ENCODE peak calls at places on chromosomes 12 and 14, in ten cellular contexts. M is A549, O is hepatocyte, F is BE2C, P is IMR-90, K is heart left ventricle, J is astrocyte, N is left lung, Q is tibial nerve, V is left ventricle myocardium inferior. D is an unnamed sample.
A peak's percentile ranks its signal among the peaks of the same experiment; 100 is the strongest.

GRCh38 chr14:104438166-104438887 is 141.2 kb upstream of the C14orf180 start:
- DNase-seq in J (no peak), P (no peak), K (no peak), O (no peak), F (no peak), N (peak; percentile 61), Q (no peak), V (peak; percentile 7), M (no peak), D (no peak)

GRCh38 chr14:49512147-49512551 is 74.0 kb downstream of the RPS29 start:
- DNase-seq in O (no peak), M (no peak), F (no peak), Q (no peak), K (no peak), N (no peak), P (peak; percentile 79), J (peak; percentile 94), V (no peak), D (no peak)

GRCh38 chr14:69708586-69709169 is 58.3 kb upstream of the SRSF5 start:
- DNase-seq in J (no peak), F (peak; percentile 60), N (no peak), M (no peak), O (no peak), Q (no peak), V (no peak), K (no peak), P (no peak), D (no peak)

GRCh38 chr14:22184157-22185025 is 404.6 kb downstream of the DAD1 start:
- DNase-seq in K (no peak), J (peak; percentile 44), Q (no peak), O (no peak), V (no peak), P (peak; percentile 86), F (no peak), N (no peak), M (no peak), D (no peak)

GRCh38 chr14:55850803-55851202 is 267.4 kb upstream of the PELI2 start:
- DNase-seq in M (peak; percentile 10), N (no peak), Q (no peak), J (peak; percentile 56), K (no peak), V (no peak), F (no peak), O (no peak), P (peak; percentile 75), D (no peak)

GRCh38 chr12:62190081-62190480 is 70.1 kb upstream of the USP15 start:
- DNase-seq in V (no peak), P (no peak), Q (no peak), M (no peak), O (no peak), N (no peak), J (no peak), K (no peak), F (no peak), D (no peak)

GRCh38 chr12:122062832-122063690 is 15.5 kb upstream of the MLXIP start:
- DNase-seq in Q (no peak), K (peak; percentile 72), N (no peak), P (peak; percentile 66), M (peak; percentile 51), O (peak; percentile 76), J (peak; percentile 47), V (peak; percentile 52), F (peak; percentile 43), D (peak; percentile 41)

GRCh38 chr12:104680070-104680469 is 223.3 kb downstream of the CHST11 start:
- DNase-seq in N (no peak), J (no peak), K (no peak), O (no peak), Q (no peak), M (no peak), P (peak; percentile 22), V (no peak), F (peak; percentile 31), D (no peak)

GRCh38 chr12:66351301-66351700 is 49.0 kb downstream of the HELB start:
- DNase-seq in Q (no peak), M (no peak), J (no peak), P (no peak), V (no peak), O (no peak), K (no peak), N (no peak), F (no peak), D (no peak)

GRCh38 chr12:66354291-66354690 is 52.0 kb downstream of the HELB start:
- DNase-seq in V (no peak), F (no peak), K (no peak), J (peak; percentile 39), Q (no peak), O (no peak), P (no peak), M (no peak), N (no peak), D (no peak)

GRCh38 chr12:66352899-66353298 is 50.6 kb downstream of the HELB start:
- DNase-seq in P (no peak), Q (no peak), J (no peak), F (no peak), N (no peak), V (no peak), O (no peak), M (no peak), K (no peak), D (no peak)

GRCh38 chr12:66352197-66352596 is 49.9 kb downstream of the HELB start:
- DNase-seq in F (peak; percentile 22), K (no peak), P (peak; percentile 34), J (no peak), O (peak; percentile 48), V (peak; percentile 17), M (no peak), Q (no peak), N (no peak), D (peak; percentile 17)
- TF ChIP-seq CTCF in F (peak; percentile 42), K (peak; percentile 11), P (peak; percentile 41), J (no peak), O (peak; percentile 47), V (peak; percentile 52), M (peak; percentile 33), Q (no peak), N (no peak), D (no peak)

DNA sequence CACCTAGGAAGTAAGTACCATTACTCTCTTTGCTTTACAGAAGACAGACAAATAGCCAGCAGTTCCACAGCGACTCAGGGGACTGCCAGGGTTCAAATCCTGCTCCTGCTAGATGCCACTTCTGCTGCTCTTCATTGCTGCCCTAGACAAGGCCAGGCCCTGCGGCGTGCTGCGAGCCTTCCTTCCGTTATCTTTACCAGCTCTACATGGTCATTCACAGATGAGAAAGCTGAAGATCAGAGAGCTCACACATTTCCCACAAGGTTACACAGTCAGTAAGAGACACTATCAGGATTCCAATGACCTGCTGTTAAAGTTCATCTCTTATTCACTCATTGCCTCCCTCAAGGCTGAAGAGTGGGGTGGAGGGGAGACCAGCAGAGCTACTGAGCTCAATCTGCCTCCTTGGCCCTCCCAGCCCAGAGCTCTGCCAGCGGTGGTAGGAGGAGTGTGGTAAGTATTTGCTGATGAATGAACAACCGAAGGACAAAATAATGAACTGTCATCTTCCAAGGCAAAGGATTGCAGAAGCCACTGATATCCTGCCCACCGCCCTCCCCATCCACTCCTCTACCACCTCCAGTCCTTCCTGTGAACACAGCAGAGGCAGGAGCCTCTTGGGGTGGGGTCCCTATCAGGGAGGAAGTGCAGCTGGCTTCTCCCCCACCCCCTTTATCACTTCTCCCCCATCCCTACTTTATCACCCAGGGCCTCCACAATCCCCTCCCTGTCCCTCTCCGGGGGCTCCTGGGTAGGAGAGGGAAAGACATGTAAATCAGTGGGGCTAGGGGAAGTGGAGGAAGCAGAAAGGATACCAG is 14.7 kb upstream of the HDAC7 start:
- DNase-seq in N (no peak), V (no peak), O (no peak), P (no peak), F (no peak), J (no peak), M (no peak), Q (no peak), K (no peak), D (no peak)
- H3K4me1 ChIP-seq in N (peaks cover 62% of the 10 kb centered on the region), V (peaks cover 30% of the 10 kb centered on the region), O (peaks cover under 1% of the 10 kb centered on the region), P (peaks cover 9% of the 10 kb centered on the region), F (peaks cover under 1% of the 10 kb centered on the region), J (no peaks in the 10 kb centered on the region), M (peaks cover 6% of the 10 kb centered on the region), Q (no peaks in the 10 kb centered on the region), K (peaks cover 22% of the 10 kb centered on the region), D (peaks cover 9% of the 10 kb centered on the region)

GRCh38 chr12:49643135-49643534 is 19.8 kb downstream of the PRPF40B start:
- DNase-seq in Q (no peak), M (no peak), F (no peak), V (no peak), N (no peak), J (no peak), K (no peak), P (no peak), O (no peak), D (no peak)

GRCh38 chr12:49641748-49642369 is 18.5 kb downstream of the PRPF40B start:
- DNase-seq in Q (no peak), K (no peak), J (no peak), M (no peak), N (no peak), F (no peak), P (no peak), V (no peak), O (no peak), D (no peak)

GRCh38 chr12:49644620-49644994 is 21.2 kb downstream of the PRPF40B start:
- DNase-seq in V (peak; percentile 79), Q (peak; percentile 76), M (peak; percentile 86), O (peak; percentile 86), K (peak; percentile 84), P (peak; percentile 75), F (peak; percentile 87), N (peak; percentile 88), J (no peak), D (peak; percentile 80)

GRCh38 chr12:49643961-49644619 is 20.7 kb downstream of the PRPF40B start:
- DNase-seq in O (no peak), F (no peak), K (no peak), J (no peak), Q (no peak), P (no peak), V (no peak), N (no peak), M (no peak), D (no peak)

GRCh38 chr12:49642370-49642802 is 19.0 kb downstream of the PRPF40B start:
- DNase-seq in M (no peak), Q (no peak), P (no peak), F (no peak), K (no peak), J (no peak), N (no peak), V (no peak), O (peak; percentile 52), D (no peak)
- H3K4me3 ChIP-seq in M (no peak overlapping the region), Q (no peak overlapping the region), P (no peak overlapping the region), F (no peak overlapping the region), K (no peak overlapping the region), J (no peak overlapping the region), N (no peak overlapping the region), V (no peak overlapping the region), O (no peak overlapping the region), D (no peak overlapping the region)

GRCh38 chr12:90938451-90938850 is 16.5 kb downstream of the CCER1 start:
- DNase-seq in N (no peak), K (no peak), J (peak; percentile 78), O (peak; percentile 25), P (peak; percentile 73), Q (no peak), M (no peak), F (no peak), V (no peak), D (no peak)

GRCh38 chr12:90939382-90939781 is 15.6 kb downstream of the CCER1 start:
- DNase-seq in M (no peak), O (no peak), J (no peak), F (no peak), Q (no peak), N (no peak), P (peak; percentile 26), K (no peak), V (no peak), D (no peak)

GRCh38 chr12:90943248-90943647 is 11.7 kb downstream of the CCER1 start:
- DNase-seq in K (no peak), O (no peak), Q (no peak), P (no peak), V (no peak), J (no peak), F (no peak), M (no peak), N (no peak), D (no peak)

GRCh38 chr12:90945070-90945649 is 9.8 kb downstream of the CCER1 start:
- DNase-seq in J (peak; percentile 12), V (no peak), O (peak; percentile 57), F (no peak), K (no peak), N (no peak), M (peak; percentile 27), Q (no peak), P (peak; percentile 49), D (no peak)

DNA sequence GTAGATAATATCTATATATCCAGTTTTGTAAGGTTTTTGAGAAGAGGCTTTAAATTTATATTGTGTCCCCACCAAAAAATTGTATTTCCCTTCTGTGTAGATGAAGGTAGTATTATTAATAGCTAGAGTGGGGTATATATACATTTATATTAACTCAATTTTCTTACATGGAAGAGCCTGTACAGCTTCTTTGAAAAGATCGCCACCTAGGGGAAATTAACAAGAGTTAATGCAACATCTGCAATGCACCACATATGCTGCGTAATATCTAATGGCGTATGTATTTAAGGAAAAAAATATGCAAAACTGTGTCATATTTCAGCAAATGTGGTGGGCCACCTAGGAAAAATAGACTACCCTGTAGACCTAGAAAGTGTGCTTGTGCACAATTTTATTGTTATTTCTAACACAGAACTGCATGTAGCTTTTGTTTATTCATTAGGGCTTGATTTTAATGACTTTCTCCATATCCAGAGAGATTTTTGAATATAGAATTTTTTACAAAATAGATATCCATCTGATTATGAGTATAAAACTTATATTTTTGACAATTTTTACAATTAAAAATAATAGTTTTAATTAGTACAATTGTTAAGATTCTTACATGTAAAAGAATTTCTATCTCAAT is 14.0 kb downstream of the CCER1 start:
- DNase-seq in N (no peak), F (no peak), O (peak; percentile 73), Q (no peak), V (no peak), K (no peak), J (peak; percentile 52), P (peak; percentile 76), M (peak; percentile 54), D (no peak)
- TF ChIP-seq CTCF in N (peak; percentile 31), F (peak; percentile 82), O (peak; percentile 75), Q (peak; percentile 39), V (peak; percentile 67), K (peak; percentile 61), J (peak; percentile 69), P (peak; percentile 83), M (peak; percentile 88), D (peak; percentile 35)